ENCODE peak calls at places on chromosomes 7 and 10, in four cellular contexts. D is A549, R is RWPE1, Q is aorta. T is an unnamed sample.

GRCh38 chr10:126135177-126135576 is 238.8 kb downstream of the FANK1 start:
- DNase-seq in Q (no peak), R (no peak), D (peak; percentile 36), T (no peak)

GRCh38 chr7:124857672-124858235 is 71.9 kb downstream of the POT1 start:
- DNase-seq in D (no peak), R (no peak), Q (peak; percentile 52), T (no peak)

GRCh38 chr10:28946479-28946878 is 269.2 kb downstream of the BAMBI start:
- DNase-seq in D (no peak), R (no peak), Q (no peak), T (no peak)

GRCh38 chr10:72353963-72354355 is 760 bp downstream of the DNAJB12 start:
- DNase-seq in D (no peak), R (no peak), Q (peak; percentile 82), T (peak; percentile 47)

GRCh38 chr10:16656886-16657285 is 135.2 kb upstream of the C1QL3 start:
- DNase-seq in Q (no peak), D (no peak), R (no peak), T (no peak)

GRCh38 chr7:43303740-43304241 is 191.3 kb downstream of the HECW1 start:
- DNase-seq in Q (no peak), D (no peak), R (no peak), T (no peak)

GRCh38 chr10:132774905-132775863 is 10.8 kb downstream of the NKX6-2 start:
- DNase-seq in Q (no peak), R (no peak), D (peak; percentile 90), T (no peak)

GRCh38 chr7:75715864-75716263 is 22.9 kb downstream of the HIP1 start:
- DNase-seq in Q (peak; percentile 63), R (no peak), D (no peak), T (no peak)

GRCh38 chr10:43197834-43198681 is 59.8 kb downstream of the CSGALNACT2 start:
- DNase-seq in Q (peak; percentile 49), D (peak; percentile 23), R (no peak), T (peak; percentile 45)

GRCh38 chr7:5419523-5420107 is 4.0 kb downstream of the TNRC18 start:
- DNase-seq in R (no peak), Q (peak; percentile 76), D (no peak), T (peak; percentile 43)

GRCh38 chr10:103855852-103856496 is 598 bp upstream of the SH3PXD2A start:
- DNase-seq in Q (no peak), R (no peak), D (no peak), T (peak; percentile 21)

GRCh38 chr10:86267286-86268195 is 99.1 kb downstream of the GRID1 start:
- DNase-seq in D (no peak), R (no peak), Q (no peak), T (no peak)

GRCh38 chr10:29784175-29784773 is 149.5 kb upstream of the SVIL start:
- DNase-seq in D (peak; percentile 96), R (peak; percentile 94), Q (no peak), T (no peak)

GRCh38 chr7:107002804-107003137 is 41.7 kb upstream of the PRKAR2B start:
- DNase-seq in Q (no peak), R (no peak), D (no peak), T (no peak)

GRCh38 chr10:46091834-46092522 is 45.9 kb upstream of the MSMB start:
- DNase-seq in Q (no peak), D (no peak), R (no peak), T (no peak)

GRCh38 chr7:77791956-77792355 is 6.3 kb downstream of the TMEM60 start:
- DNase-seq in D (no peak), Q (no peak), R (no peak), T (no peak)

GRCh38 chr10:17617031-17617911 is at the start of gene HACD1:
- DNase-seq in D (peak; percentile 82), Q (peak; percentile 91), R (peak; percentile 78), T (peak; percentile 87)

GRCh38 chr7:98079891-98080653 is 26.6 kb upstream of the LMTK2 start:
- DNase-seq in D (no peak), Q (no peak), R (no peak), T (no peak)

GRCh38 chr10:106436123-106436740 is 728.3 kb downstream of the SORCS1 start:
- DNase-seq in R (peak; percentile 95), Q (no peak), D (no peak), T (no peak)

GRCh38 chr10:29254123-29255046 is 34.5 kb upstream of the LYZL1 start:
- DNase-seq in D (peak; percentile 17), Q (no peak), R (no peak), T (peak; percentile 34)

GRCh38 chr7:105638324-105638723 is 57.0 kb upstream of the EFCAB10 start:
- DNase-seq in Q (no peak), D (no peak), R (no peak), T (no peak)

GRCh38 chr10:122448600-122448999 is 5.9 kb upstream of the ARMS2 start:
- DNase-seq in D (no peak), R (no peak), Q (no peak), T (no peak)

GRCh38 chr10:17905491-17905890 is 46.2 kb upstream of the SLC39A12 start:
- DNase-seq in D (no peak), R (peak; percentile 15), Q (no peak), T (no peak)

GRCh38 chr7:13908667-13909382 is 80.6 kb downstream of the ETV1 start:
- DNase-seq in R (no peak), D (no peak), Q (no peak), T (no peak)

GRCh38 chr10:88163572-88163971 is 300.1 kb downstream of the PTEN start:
- DNase-seq in R (no peak), D (no peak), Q (no peak), T (no peak)

GRCh38 chr10:26217396-26218105 is 977 bp downstream of the GAD2 start:
- DNase-seq in D (no peak), R (no peak), Q (no peak), T (peak; percentile 45)

GRCh38 chr7:102814025-102814471 is 65.2 kb downstream of the FAM185A start:
- DNase-seq in R (peak; percentile 82), D (no peak), Q (no peak), T (no peak)

GRCh38 chr10:79479283-79479909 is 32.9 kb upstream of the EIF5AL1 start:
- DNase-seq in D (no peak), Q (no peak), R (no peak), T (no peak)

GRCh38 chr10:45000138-45000763 is 472 bp upstream of the ZNF22 start:
- DNase-seq in D (no peak), R (no peak), Q (peak; percentile 90), T (no peak)

GRCh38 chr10:18886102-18886501 is 162.5 kb upstream of the MALRD1 start:
- DNase-seq in D (no peak), R (no peak), Q (no peak), T (no peak)

GRCh38 chr7:79911420-79911819 is 223.2 kb upstream of the GNAI1 start:
- DNase-seq in R (no peak), D (no peak), Q (no peak), T (no peak)

GRCh38 chr7:131302876-131303707 is 24.6 kb upstream of the MKLN1 start:
- DNase-seq in R (peak; percentile 35), D (peak; percentile 68), Q (no peak), T (no peak)

T was measured in nephron progenitor cell.